ENCODE peak calls at places on chromosomes 6 and 20, in seven cellular contexts. One of them, this sample, is unnamed.

GRCh38 chr6:112030206-112030932 is 23.5 kb upstream of the CCN6 start:
- DNase-seq in neural progenitor cell: no peak
- DNase-seq in Kasumi-1: no peak
- DNase-seq in GM04504: no peak
- DNase-seq in ELF-1: peak
- DNase-seq in left colon: no peak
- DNase-seq in choroid plexus epithelial cell: no peak
- DNase-seq in this sample: no peak

GRCh38 chr6:162184465-162184864 is 543.1 kb downstream of the PRKN start:
- DNase-seq in neural progenitor cell: no peak
- DNase-seq in Kasumi-1: no peak
- DNase-seq in GM04504: no peak
- DNase-seq in ELF-1: no peak
- DNase-seq in left colon: no peak
- DNase-seq in choroid plexus epithelial cell: peak
- DNase-seq in this sample: no peak

GRCh38 chr20:38177201-38177600 is 12.1 kb upstream of the TGM2 start:
- DNase-seq in neural progenitor cell: no peak
- DNase-seq in Kasumi-1: no peak
- DNase-seq in GM04504: no peak
- DNase-seq in ELF-1: no peak
- DNase-seq in left colon: no peak
- DNase-seq in choroid plexus epithelial cell: no peak
- DNase-seq in this sample: no peak

GRCh38 chr20:45890077-45890996 is 671 bp downstream of the NEURL2 start:
- DNase-seq in neural progenitor cell: peak
- DNase-seq in Kasumi-1: peak
- DNase-seq in GM04504: peak
- DNase-seq in ELF-1: peak
- DNase-seq in left colon: peak
- DNase-seq in choroid plexus epithelial cell: peak
- DNase-seq in this sample: no peak

GRCh38 chr6:68313911-68314310 is 321.2 kb upstream of the ADGRB3 start:
- DNase-seq in neural progenitor cell: peak
- DNase-seq in Kasumi-1: peak
- DNase-seq in GM04504: no peak
- DNase-seq in ELF-1: no peak
- DNase-seq in left colon: no peak
- DNase-seq in choroid plexus epithelial cell: peak
- DNase-seq in this sample: no peak

GRCh38 chr6:150967910-150968309 is 102.4 kb downstream of the MTHFD1L start:
- DNase-seq in neural progenitor cell: no peak
- DNase-seq in Kasumi-1: no peak
- DNase-seq in GM04504: no peak
- DNase-seq in ELF-1: no peak
- DNase-seq in left colon: no peak
- DNase-seq in choroid plexus epithelial cell: peak
- DNase-seq in this sample: no peak

GRCh38 chr6:157211603-157212455 is 111.5 kb downstream of the TMEM242 start:
- DNase-seq in neural progenitor cell: no peak
- DNase-seq in Kasumi-1: no peak
- DNase-seq in GM04504: no peak
- DNase-seq in ELF-1: no peak
- DNase-seq in left colon: no peak
- DNase-seq in choroid plexus epithelial cell: no peak
- DNase-seq in this sample: no peak

GRCh38 chr6:116812051-116812650 is 16.7 kb downstream of the GPRC6A start:
- DNase-seq in neural progenitor cell: no peak
- DNase-seq in Kasumi-1: no peak
- DNase-seq in GM04504: no peak
- DNase-seq in ELF-1: no peak
- DNase-seq in left colon: no peak
- DNase-seq in choroid plexus epithelial cell: no peak
- DNase-seq in this sample: no peak